ENCODE peak calls at places on chromosomes 2 and 18, in seven cellular contexts. I is MG63, N is H7, U is substantia nigra, Y is 8988T, V is HFF-Myc, T is body of pancreas. L is an unnamed sample.

GRCh38 chr2:73899801-73900336 is 7.1 kb downstream of the ACTG2 start:
- DNase-seq in N (no peak), U (no peak), I (no peak), Y (no peak), T (no peak), V (no peak), L (no peak)

GRCh38 chr2:30484995-30485394 is 37.9 kb downstream of the LCLAT1 start:
- DNase-seq in U (no peak), V (no peak), I (no peak), N (no peak), T (no peak), Y (no peak), L (no peak)

GRCh38 chr2:105675841-105676240 is 68.9 kb upstream of the NCK2 start:
- DNase-seq in T (no peak), I (no peak), Y (no peak), N (no peak), U (no peak), V (no peak), L (no peak)

GRCh38 chr18:2971741-2972552 is 41.0 kb downstream of the LPIN2 start:
- DNase-seq in Y (no peak), V (no peak), T (peak), U (no peak), N (no peak), I (no peak), L (no peak)

GRCh38 chr2:216652566-216652965 is 19.3 kb downstream of the IGFBP2 start:
- DNase-seq in T (no peak), I (no peak), U (no peak), V (no peak), N (no peak), Y (no peak), L (no peak)

GRCh38 chr2:200788129-200788718 is 23.5 kb upstream of the BZW1 start:
- DNase-seq in V (no peak), Y (no peak), N (no peak), I (no peak), U (no peak), T (no peak), L (no peak)

GRCh38 chr2:239398536-239398935 is 2.3 kb downstream of the HDAC4 start:
- DNase-seq in T (no peak), N (peak), V (no peak), I (no peak), Y (no peak), U (no peak), L (no peak)

GRCh38 chr2:162100579-162100978 is 26.6 kb upstream of the DPP4 start:
- DNase-seq in Y (no peak), N (no peak), V (no peak), U (no peak), T (no peak), I (no peak), L (no peak)

GRCh38 chr2:27506587-27506986 is 9.9 kb downstream of the GCKR start:
- DNase-seq in Y (no peak), N (no peak), U (no peak), V (no peak), I (no peak), T (no peak), L (no peak)

GRCh38 chr2:147665035-147665434 is 179.8 kb upstream of the ACVR2A start:
- DNase-seq in Y (no peak), T (no peak), I (peak), U (no peak), V (peak), N (no peak), L (no peak)

GRCh38 chr2:237438082-237438925 is 24.3 kb upstream of the COL6A3 start:
- DNase-seq in U (no peak), T (peak), Y (no peak), I (no peak), V (no peak), N (peak), L (peak)

GRCh38 chr2:128356127-128356526 is 37.5 kb upstream of the HS6ST1 start:
- DNase-seq in N (no peak), V (no peak), Y (no peak), U (no peak), I (no peak), T (no peak), L (no peak)

GRCh38 chr2:144695661-144696060 is 175.7 kb upstream of the ZEB2 start:
- DNase-seq in T (no peak), U (no peak), V (no peak), I (no peak), N (no peak), Y (no peak), L (no peak)

GRCh38 chr2:224104668-224105386 is 65.7 kb upstream of the SERPINE2 start:
- DNase-seq in T (no peak), I (no peak), Y (no peak), N (no peak), V (no peak), U (no peak), L (no peak)

GRCh38 chr2:114659895-114660294 is 217.5 kb downstream of the DPP10 start:
- DNase-seq in T (no peak), V (no peak), N (no peak), Y (no peak), U (no peak), I (no peak), L (no peak)

GRCh38 chr2:72924353-72925240 is 7.3 kb downstream of the EMX1 start:
- DNase-seq in U (no peak), V (no peak), Y (peak), T (peak), N (peak), I (no peak), L (no peak)